ENCODE peak calls at places on chromosomes 7 and 10, in four cellular contexts. M is HepG2, X is GM12878, G is H1. L is an unnamed sample.

GRCh38 chr10:129888784-129889616 is 75.1 kb downstream of the EBF3 start:
- DNase-seq in X (no peak), G (peak), M (no peak), L (peak)

GRCh38 chr7:148501707-148502139 is 88.8 kb upstream of the C7orf33 start:
- DNase-seq in X (peak), G (peak), M (no peak), L (no peak)

GRCh38 chr10:22791655-22792054 is 77.3 kb upstream of the PIP4K2A start:
- DNase-seq in G (no peak), M (no peak), X (no peak), L (no peak)

GRCh38 chr7:33107136-33108066 is 1.8 kb downstream of the RP9 start:
- DNase-seq in X (no peak), G (no peak), M (peak), L (peak)

GRCh38 chr7:12951397-12951801 is 264.0 kb downstream of the ARL4A start:
- DNase-seq in X (no peak), G (no peak), M (no peak), L (peak)

GRCh38 chr10:119957451-119957850 is 64.9 kb downstream of the SEC23IP start:
- DNase-seq in X (no peak), M (no peak), G (no peak), L (no peak)

GRCh38 chr7:155785536-155785935 is 26.7 kb downstream of the SHH start:
- DNase-seq in M (no peak), G (no peak), X (no peak), L (no peak)

GRCh38 chr7:82050134-82050533 is 280.3 kb upstream of the HGF start:
- DNase-seq in X (no peak), G (no peak), M (peak), L (peak)

GRCh38 chr10:95214793-95215192 is 20.8 kb downstream of the ACSM6 start:
- DNase-seq in G (no peak), X (no peak), M (no peak), L (peak)

GRCh38 chr7:64889686-64890162 is 13.3 kb upstream of the ZNF273 start:
- DNase-seq in G (no peak), X (no peak), M (no peak), L (no peak)

DNA sequence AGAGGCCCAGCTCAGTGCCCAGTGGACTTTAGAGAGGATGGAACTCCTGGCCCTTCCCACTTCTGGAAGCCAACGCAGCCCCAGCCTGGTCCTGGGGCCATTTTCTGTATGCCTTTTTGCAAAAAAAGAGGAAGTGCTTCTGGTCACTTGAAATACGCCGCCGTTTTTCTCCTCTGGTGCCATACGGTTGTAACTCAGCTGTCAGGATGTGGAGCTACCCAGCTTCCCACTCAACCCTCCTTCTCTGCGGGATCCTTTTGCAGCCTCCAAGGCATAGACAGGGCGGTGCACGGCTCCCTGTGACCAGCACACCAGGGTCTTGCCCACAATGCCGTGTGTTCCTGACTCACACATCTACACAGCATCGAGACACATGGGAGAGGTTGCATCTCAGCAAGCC is 369.6 kb downstream of the TCERG1L start:
- DNase-seq in X (no peak), G (no peak), M (no peak), L (no peak)
- TF ChIP-seq KDM1A in X (no peak), G (no peak), M (no peak), L (no peak)

GRCh38 chr10:62869958-62870357 is 53.8 kb upstream of the EGR2 start:
- DNase-seq in G (no peak), M (no peak), X (no peak), L (no peak)
- TF ChIP-seq KDM1A in G (no peak), M (no peak), X (no peak), L (no peak)

GRCh38 chr7:151861881-151862280 is 15.0 kb downstream of the PRKAG2 start:
- DNase-seq in M (no peak), X (no peak), G (no peak), L (no peak)

GRCh38 chr7:151862606-151863381 is 14.1 kb downstream of the PRKAG2 start:
- DNase-seq in M (no peak), G (no peak), X (no peak), L (no peak)

GRCh38 chr7:151859948-151860685 is 16.8 kb downstream of the PRKAG2 start:
- DNase-seq in M (no peak), X (no peak), G (no peak), L (no peak)

GRCh38 chr7:151859111-151859947 is 17.6 kb downstream of the PRKAG2 start:
- DNase-seq in M (no peak), X (no peak), G (no peak), L (no peak)

GRCh38 chr7:151860771-151861170 is 16.1 kb downstream of the PRKAG2 start:
- DNase-seq in G (no peak), X (no peak), M (no peak), L (no peak)
- TF ChIP-seq KDM1A in G (no peak), X (no peak), M (no peak), L (no peak)

GRCh38 chr7:50477640-50478039 is 27.5 kb upstream of the FIGNL1 start:
- DNase-seq in X (no peak), G (no peak), M (peak), L (no peak)
- TF ChIP-seq KDM1A in X (no peak), G (no peak), M (no peak), L (no peak)

DNA sequence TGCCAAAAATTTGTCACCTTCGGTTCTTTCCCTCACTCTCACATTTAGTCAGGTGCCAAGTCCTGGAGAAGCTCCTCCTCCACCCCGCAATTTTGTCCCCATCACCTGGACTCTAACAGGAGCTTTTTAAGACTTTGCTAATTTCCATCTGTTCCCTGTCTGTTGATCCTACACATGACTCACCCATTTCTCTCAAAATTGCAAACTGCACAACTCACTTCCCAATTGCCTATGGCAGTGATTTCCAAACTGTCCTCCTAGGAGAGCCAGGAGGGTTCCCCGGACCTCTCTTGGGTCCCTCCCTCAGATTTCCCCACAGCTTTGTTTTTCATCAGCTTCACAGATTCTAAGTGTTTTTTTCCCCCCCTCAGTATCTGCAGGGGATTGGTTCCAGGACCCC is 120.3 kb downstream of the WNT2 start:
- DNase-seq in G (no peak), X (no peak), M (no peak), L (no peak)
- TF ChIP-seq KDM1A in G (no peak), X (no peak), M (no peak), L (no peak)

GRCh38 chr7:46945328-46945727 is 636.6 kb downstream of the TNS3 start:
- DNase-seq in X (no peak), M (no peak), G (no peak), L (no peak)
- TF ChIP-seq KDM1A in X (no peak), M (no peak), G (no peak), L (no peak)

DNA sequence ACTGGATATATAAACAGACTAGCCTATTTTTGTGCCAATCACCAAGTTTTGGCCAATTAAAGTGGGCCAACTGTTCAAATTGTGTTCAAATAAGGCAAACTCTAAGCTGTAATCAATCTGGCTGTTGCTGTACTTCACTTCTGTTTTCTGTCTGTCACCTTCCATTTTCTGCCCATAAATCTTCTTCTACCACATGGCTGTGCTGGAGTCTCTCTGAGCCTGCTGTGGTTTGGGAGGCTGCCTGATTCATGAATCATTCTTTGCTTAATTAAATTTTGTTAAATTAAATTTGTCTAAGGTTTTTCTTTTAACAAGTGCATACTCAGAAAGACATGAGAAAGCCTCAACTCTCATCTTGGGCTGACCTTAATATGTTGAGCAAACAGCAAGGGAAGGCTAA is 172.6 kb upstream of the VIPR2 start:
- DNase-seq in X (no peak), M (no peak), G (no peak), L (no peak)
- TF ChIP-seq KDM1A in X (no peak), M (no peak), G (no peak), L (no peak)

GRCh38 chr7:16954326-16954725 is 72.5 kb upstream of the AGR3 start:
- DNase-seq in X (no peak), G (no peak), M (no peak), L (no peak)

DNA sequence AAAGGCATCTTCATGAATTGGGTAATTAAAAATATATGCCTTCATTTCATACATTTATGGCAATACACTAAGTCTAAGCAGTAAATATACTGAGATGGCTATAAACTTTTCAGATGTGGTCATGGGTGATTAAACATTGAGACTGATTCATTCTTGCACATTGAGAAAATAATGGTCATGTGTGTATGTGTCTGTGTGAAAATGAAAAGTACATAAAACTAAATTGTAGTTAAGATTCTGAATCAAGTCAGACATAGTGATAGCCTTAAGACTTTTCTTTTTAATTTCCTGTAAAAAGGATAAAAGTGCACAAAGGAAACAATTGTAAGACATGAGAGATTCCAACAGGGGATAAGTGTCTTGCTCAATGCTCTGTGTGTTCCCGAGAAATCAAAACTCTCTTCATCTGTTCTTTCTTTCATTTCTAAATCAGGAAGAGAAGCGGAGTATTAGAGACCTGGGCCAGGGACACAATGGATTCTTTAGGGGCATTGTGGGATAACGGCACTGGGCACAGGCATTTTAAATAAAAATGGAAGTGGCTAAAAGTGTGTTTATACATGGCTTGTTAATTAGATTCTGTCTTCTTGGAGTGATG is 69.8 kb upstream of the AGR3 start:
- DNase-seq in X (no peak), G (no peak), M (no peak), L (no peak)
- TF ChIP-seq KDM1A in X (no peak), G (no peak), M (no peak), L (no peak)

GRCh38 chr10:99598781-99599481 is 21.3 kb downstream of the SLC25A28 start:
- DNase-seq in M (no peak), X (no peak), G (no peak), L (no peak)
- TF ChIP-seq KDM1A in M (no peak), X (no peak), G (no peak), L (no peak)